ENCODE peak calls at places on chromosomes 7 and 10, in eight cellular contexts. One of them, this sample, is unnamed. For H3K27me3 and H3K36me3, the result is how much of the 10 kb centered on the place peaks cover.

GRCh38 chr7:21318190-21318915 is 109.5 kb upstream of the SP4 start:
- DNase-seq in stomach: no peak
- DNase-seq in CD8-positive, alpha-beta T cell: no peak
- DNase-seq in astrocyte: no peak
- DNase-seq in cardiac muscle cell: peak
- DNase-seq in transverse colon: no peak
- DNase-seq in prostate gland: no peak
- DNase-seq in thoracic aorta: no peak
- DNase-seq in this sample: peak

GRCh38 chr7:57423768-57424167 is 26.2 kb upstream of the ZNF716 start:
- DNase-seq in stomach: no peak
- DNase-seq in CD8-positive, alpha-beta T cell: no peak
- DNase-seq in astrocyte: no peak
- DNase-seq in cardiac muscle cell: no peak
- DNase-seq in transverse colon: no peak
- DNase-seq in prostate gland: no peak
- DNase-seq in thoracic aorta: no peak
- DNase-seq in this sample: no peak

GRCh38 chr10:127997937-127998336 is 91.0 kb downstream of the PTPRE start:
- DNase-seq in stomach: no peak
- DNase-seq in CD8-positive, alpha-beta T cell: no peak
- DNase-seq in astrocyte: no peak
- DNase-seq in cardiac muscle cell: peak
- DNase-seq in transverse colon: no peak
- DNase-seq in prostate gland: no peak
- DNase-seq in thoracic aorta: no peak
- DNase-seq in this sample: no peak

GRCh38 chr10:559767-560047 is 129.8 kb downstream of the DIP2C start:
- DNase-seq in stomach: no peak
- DNase-seq in CD8-positive, alpha-beta T cell: no peak
- DNase-seq in astrocyte: no peak
- DNase-seq in cardiac muscle cell: no peak
- DNase-seq in transverse colon: no peak
- DNase-seq in prostate gland: no peak
- DNase-seq in thoracic aorta: no peak
- DNase-seq in this sample: no peak

GRCh38 chr7:3069767-3070449 is 26.2 kb upstream of the CARD11 start:
- DNase-seq in stomach: no peak
- DNase-seq in CD8-positive, alpha-beta T cell: no peak
- DNase-seq in astrocyte: no peak
- DNase-seq in cardiac muscle cell: no peak
- DNase-seq in transverse colon: no peak
- DNase-seq in prostate gland: no peak
- DNase-seq in thoracic aorta: no peak
- DNase-seq in this sample: no peak

GRCh38 chr7:36301914-36302771 is 87.5 kb upstream of the ANLN start:
- DNase-seq in stomach: peak
- DNase-seq in CD8-positive, alpha-beta T cell: no peak
- DNase-seq in astrocyte: peak
- DNase-seq in cardiac muscle cell: peak
- DNase-seq in transverse colon: no peak
- DNase-seq in prostate gland: no peak
- DNase-seq in thoracic aorta: no peak
- DNase-seq in this sample: peak

GRCh38 chr10:114933588-114933987 is 4.4 kb upstream of the TRUB1 start:
- DNase-seq in stomach: no peak
- DNase-seq in CD8-positive, alpha-beta T cell: no peak
- DNase-seq in astrocyte: peak
- DNase-seq in cardiac muscle cell: no peak
- DNase-seq in transverse colon: no peak
- DNase-seq in prostate gland: no peak
- DNase-seq in thoracic aorta: no peak
- DNase-seq in this sample: peak

GRCh38 chr10:99235872-99236626 is 397 bp upstream of the HPSE2 start:
- DNase-seq in stomach: no peak
- DNase-seq in CD8-positive, alpha-beta T cell: no peak
- DNase-seq in astrocyte: no peak
- DNase-seq in cardiac muscle cell: peak
- DNase-seq in transverse colon: no peak
- DNase-seq in prostate gland: no peak
- DNase-seq in thoracic aorta: no peak
- DNase-seq in this sample: no peak

GRCh38 chr7:102291056-102291915 is 4.6 kb downstream of the SH2B2 start:
- DNase-seq in stomach: no peak
- DNase-seq in CD8-positive, alpha-beta T cell: no peak
- DNase-seq in astrocyte: no peak
- DNase-seq in cardiac muscle cell: no peak
- DNase-seq in transverse colon: no peak
- DNase-seq in prostate gland: no peak
- DNase-seq in thoracic aorta: no peak
- DNase-seq in this sample: peak

GRCh38 chr10:30619966-30620365 is 9.6 kb downstream of the LYZL2 start:
- DNase-seq in stomach: no peak
- DNase-seq in CD8-positive, alpha-beta T cell: no peak
- DNase-seq in astrocyte: no peak
- DNase-seq in cardiac muscle cell: no peak
- DNase-seq in transverse colon: no peak
- DNase-seq in prostate gland: no peak
- DNase-seq in thoracic aorta: no peak
- DNase-seq in this sample: no peak

GRCh38 chr7:155868955-155869783 is 56.9 kb upstream of the SHH start:
- DNase-seq in stomach: peak
- DNase-seq in CD8-positive, alpha-beta T cell: peak
- DNase-seq in astrocyte: no peak
- DNase-seq in cardiac muscle cell: no peak
- DNase-seq in transverse colon: no peak
- DNase-seq in prostate gland: no peak
- DNase-seq in thoracic aorta: no peak
- DNase-seq in this sample: no peak

GRCh38 chr10:7107287-7107686 is 303.5 kb downstream of the SFMBT2 start:
- DNase-seq in stomach: no peak
- DNase-seq in CD8-positive, alpha-beta T cell: no peak
- DNase-seq in astrocyte: peak
- DNase-seq in cardiac muscle cell: peak
- DNase-seq in transverse colon: no peak
- DNase-seq in prostate gland: no peak
- DNase-seq in thoracic aorta: no peak
- DNase-seq in this sample: peak

GRCh38 chr7:106485031-106485551 is 175.9 kb downstream of the CCDC71L start:
- DNase-seq in stomach: no peak
- DNase-seq in CD8-positive, alpha-beta T cell: no peak
- DNase-seq in astrocyte: peak
- DNase-seq in cardiac muscle cell: peak
- DNase-seq in transverse colon: no peak
- DNase-seq in prostate gland: no peak
- DNase-seq in thoracic aorta: no peak
- DNase-seq in this sample: peak

GRCh38 chr10:69321865-69322264 is 43.6 kb downstream of the HK1 start:
- DNase-seq in stomach: no peak
- DNase-seq in CD8-positive, alpha-beta T cell: no peak
- DNase-seq in astrocyte: no peak
- DNase-seq in cardiac muscle cell: peak
- DNase-seq in transverse colon: no peak
- DNase-seq in prostate gland: no peak
- DNase-seq in thoracic aorta: no peak
- DNase-seq in this sample: no peak

GRCh38 chr7:69395072-69395714 is 203.1 kb upstream of the AUTS2 start:
- DNase-seq in stomach: no peak
- DNase-seq in CD8-positive, alpha-beta T cell: no peak
- DNase-seq in astrocyte: peak
- DNase-seq in cardiac muscle cell: peak
- DNase-seq in transverse colon: no peak
- DNase-seq in prostate gland: no peak
- DNase-seq in thoracic aorta: no peak
- DNase-seq in this sample: no peak

GRCh38 chr10:89355373-89355772 is 22.5 kb upstream of the IFIT1B start:
- DNase-seq in stomach: no peak
- DNase-seq in CD8-positive, alpha-beta T cell: no peak
- DNase-seq in astrocyte: peak
- DNase-seq in cardiac muscle cell: peak
- DNase-seq in transverse colon: no peak
- DNase-seq in prostate gland: no peak
- DNase-seq in thoracic aorta: no peak
- DNase-seq in this sample: peak

GRCh38 chr7:30817060-30817770 is 46.0 kb downstream of the MINDY4 start:
- DNase-seq in stomach: no peak
- DNase-seq in CD8-positive, alpha-beta T cell: no peak
- DNase-seq in astrocyte: no peak
- DNase-seq in cardiac muscle cell: no peak
- DNase-seq in transverse colon: no peak
- DNase-seq in prostate gland: no peak
- DNase-seq in thoracic aorta: no peak
- DNase-seq in this sample: peak

GRCh38 chr10:121449457-121450045 is 148.7 kb downstream of the FGFR2 start:
- DNase-seq in stomach: no peak
- DNase-seq in CD8-positive, alpha-beta T cell: no peak
- DNase-seq in astrocyte: no peak
- DNase-seq in cardiac muscle cell: no peak
- DNase-seq in transverse colon: no peak
- DNase-seq in prostate gland: no peak
- DNase-seq in thoracic aorta: no peak
- DNase-seq in this sample: no peak

GRCh38 chr7:155856656-155857055 is 44.4 kb upstream of the SHH start:
- DNase-seq in stomach: peak
- DNase-seq in CD8-positive, alpha-beta T cell: peak
- DNase-seq in astrocyte: no peak
- DNase-seq in cardiac muscle cell: no peak
- DNase-seq in transverse colon: no peak
- DNase-seq in prostate gland: no peak
- DNase-seq in thoracic aorta: no peak
- DNase-seq in this sample: no peak

GRCh38 chr10:2944788-2945187 is 122.6 kb upstream of the PFKP start:
- DNase-seq in stomach: no peak
- DNase-seq in CD8-positive, alpha-beta T cell: no peak
- DNase-seq in astrocyte: no peak
- DNase-seq in cardiac muscle cell: no peak
- DNase-seq in transverse colon: no peak
- DNase-seq in prostate gland: no peak
- DNase-seq in thoracic aorta: no peak
- DNase-seq in this sample: peak

GRCh38 chr10:24215193-24215592 is 6.3 kb downstream of the KIAA1217 start:
- DNase-seq in stomach: no peak
- DNase-seq in CD8-positive, alpha-beta T cell: no peak
- DNase-seq in astrocyte: peak
- DNase-seq in cardiac muscle cell: no peak
- DNase-seq in transverse colon: peak
- DNase-seq in prostate gland: no peak
- DNase-seq in thoracic aorta: no peak
- DNase-seq in this sample: peak

GRCh38 chr7:142711722-142712616 is 37.3 kb upstream of the PRSS1 start:
- DNase-seq in stomach: no peak
- DNase-seq in CD8-positive, alpha-beta T cell: peak
- DNase-seq in astrocyte: peak
- DNase-seq in cardiac muscle cell: peak
- DNase-seq in transverse colon: no peak
- DNase-seq in prostate gland: no peak
- DNase-seq in thoracic aorta: no peak
- DNase-seq in this sample: peak
- TF ChIP-seq CTCF in stomach: peak
- TF ChIP-seq CTCF in CD8-positive, alpha-beta T cell: peak
- TF ChIP-seq CTCF in astrocyte: peak
- TF ChIP-seq CTCF in cardiac muscle cell: peak
- TF ChIP-seq CTCF in transverse colon: peak
- TF ChIP-seq CTCF in prostate gland: no peak
- TF ChIP-seq CTCF in thoracic aorta: peak
- TF ChIP-seq CTCF in this sample: peak

DNA sequence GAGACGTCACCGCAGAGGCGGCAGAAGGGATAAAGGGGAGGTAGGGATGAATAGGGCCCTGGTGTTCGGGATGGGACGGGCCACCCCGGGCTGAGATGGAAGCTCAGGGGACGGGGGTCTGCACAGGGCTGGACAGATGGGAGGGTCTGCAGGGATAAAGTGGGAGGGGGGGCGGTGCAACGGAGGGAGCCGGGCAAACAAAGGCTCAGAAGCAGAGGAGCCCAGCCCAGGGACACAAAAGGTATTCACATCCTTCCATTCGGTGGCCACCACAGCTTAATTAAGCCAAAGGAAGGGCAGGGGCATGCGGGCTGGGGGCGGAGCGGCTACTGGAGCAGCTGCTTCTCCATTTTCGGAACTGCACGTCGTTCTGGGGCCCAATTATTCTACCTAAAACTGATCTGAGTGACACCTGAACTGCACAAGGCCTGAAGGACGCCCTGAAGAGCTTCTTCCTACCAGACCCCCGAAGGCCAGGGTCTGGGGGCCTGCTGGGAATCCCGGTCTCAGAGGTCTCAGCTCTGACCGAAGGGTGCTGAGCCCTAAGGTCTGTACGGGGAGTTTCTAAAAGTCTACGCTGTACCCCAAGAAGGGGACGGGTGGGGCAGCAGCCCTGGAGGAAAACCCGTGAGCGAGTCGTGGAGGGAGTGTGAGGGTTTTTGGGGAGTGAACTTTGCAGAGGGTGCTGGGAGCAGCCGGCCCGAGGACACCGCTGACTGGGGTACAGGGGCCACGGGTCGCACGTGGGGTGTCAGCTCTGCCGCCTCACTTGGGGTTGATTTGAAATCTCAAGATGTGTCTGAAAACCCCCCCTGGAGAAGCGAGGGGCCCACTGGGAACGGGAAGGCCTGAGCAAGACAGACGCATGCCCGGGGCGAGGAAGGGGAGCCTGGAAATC is 334.8 kb downstream of the DNAJB6 start:
- DNase-seq in stomach: no peak
- DNase-seq in CD8-positive, alpha-beta T cell: no peak
- DNase-seq in astrocyte: no peak
- DNase-seq in cardiac muscle cell: no peak
- DNase-seq in transverse colon: no peak
- DNase-seq in prostate gland: no peak
- DNase-seq in thoracic aorta: no peak
- DNase-seq in this sample: no peak
- H3K27me3 ChIP-seq in stomach: under half
- H3K27me3 ChIP-seq in CD8-positive, alpha-beta T cell: under half
- H3K27me3 ChIP-seq in astrocyte: under half
- H3K27me3 ChIP-seq in cardiac muscle cell: under half
- H3K27me3 ChIP-seq in transverse colon: under half
- H3K27me3 ChIP-seq in prostate gland: under half
- H3K27me3 ChIP-seq in thoracic aorta: under half
- H3K27me3 ChIP-seq in this sample: under half

GRCh38 chr10:77989081-77989724 is 40.1 kb downstream of the POLR3A start:
- DNase-seq in stomach: peak
- DNase-seq in CD8-positive, alpha-beta T cell: no peak
- DNase-seq in astrocyte: peak
- DNase-seq in cardiac muscle cell: no peak
- DNase-seq in transverse colon: no peak
- DNase-seq in prostate gland: no peak
- DNase-seq in thoracic aorta: peak
- DNase-seq in this sample: no peak
- H3K36me3 ChIP-seq in stomach: half or more
- H3K36me3 ChIP-seq in CD8-positive, alpha-beta T cell: half or more
- H3K36me3 ChIP-seq in astrocyte: half or more
- H3K36me3 ChIP-seq in cardiac muscle cell: half or more
- H3K36me3 ChIP-seq in transverse colon: half or more
- H3K36me3 ChIP-seq in prostate gland: under half
- H3K36me3 ChIP-seq in thoracic aorta: under half
- H3K36me3 ChIP-seq in this sample: under half

GRCh38 chr7:50761722-50762121 is 21.0 kb downstream of the GRB10 start:
- DNase-seq in stomach: no peak
- DNase-seq in CD8-positive, alpha-beta T cell: no peak
- DNase-seq in astrocyte: no peak
- DNase-seq in cardiac muscle cell: no peak
- DNase-seq in transverse colon: no peak
- DNase-seq in prostate gland: no peak
- DNase-seq in thoracic aorta: no peak
- DNase-seq in this sample: no peak
- TF ChIP-seq CTCF in stomach: no peak
- TF ChIP-seq CTCF in CD8-positive, alpha-beta T cell: no peak
- TF ChIP-seq CTCF in astrocyte: no peak
- TF ChIP-seq CTCF in cardiac muscle cell: no peak
- TF ChIP-seq CTCF in transverse colon: no peak
- TF ChIP-seq CTCF in prostate gland: no peak
- TF ChIP-seq CTCF in thoracic aorta: no peak
- TF ChIP-seq CTCF in this sample: no peak

GRCh38 chr7:132579260-132579899 is 3.1 kb upstream of the PLXNA4 start:
- DNase-seq in stomach: no peak
- DNase-seq in CD8-positive, alpha-beta T cell: no peak
- DNase-seq in astrocyte: no peak
- DNase-seq in cardiac muscle cell: no peak
- DNase-seq in transverse colon: no peak
- DNase-seq in prostate gland: no peak
- DNase-seq in thoracic aorta: no peak
- DNase-seq in this sample: no peak
- H3K27me3 ChIP-seq in stomach: under half
- H3K27me3 ChIP-seq in CD8-positive, alpha-beta T cell: under half
- H3K27me3 ChIP-seq in astrocyte: under half
- H3K27me3 ChIP-seq in cardiac muscle cell: half or more
- H3K27me3 ChIP-seq in transverse colon: under half
- H3K27me3 ChIP-seq in prostate gland: under half
- H3K27me3 ChIP-seq in thoracic aorta: under half
- H3K27me3 ChIP-seq in this sample: under half

This sample was measured in bronchial epithelial cell.